ENCODE peak calls at places on chromosomes 6 and 20, in four cellular contexts. W is IMR-90, J is neuronal stem cell, X is H9. M is an unnamed sample.

GRCh38 chr6:154245542-154245941 is 111.1 kb downstream of the IPCEF1 start:
- DNase-seq in W (no peak), J (no peak), X (no peak), M (no peak)

GRCh38 chr6:1029196-1029595 is 282.7 kb upstream of the FOXQ1 start:
- DNase-seq in W (no peak), J (no peak), X (no peak), M (no peak)

GRCh38 chr6:56729719-56730118 is 87.0 kb upstream of the DST start:
- DNase-seq in W (peak), J (no peak), X (no peak), M (peak)

GRCh38 chr6:89611666-89612065 is 26.9 kb downstream of the LYRM2 start:
- DNase-seq in W (peak), J (no peak), X (no peak), M (no peak)

GRCh38 chr6:12009180-12009748 is 2.8 kb upstream of the HIVEP1 start:
- DNase-seq in W (no peak), J (no peak), X (no peak), M (no peak)

GRCh38 chr6:36657942-36658544 is 20.5 kb upstream of the CDKN1A start:
- DNase-seq in W (peak), J (no peak), X (no peak), M (no peak)

GRCh38 chr6:12245763-12246720 is 44.1 kb upstream of the EDN1 start:
- DNase-seq in W (peak), J (no peak), X (no peak), M (peak)

GRCh38 chr20:17794400-17794799 is 94.6 kb downstream of the BANF2 start:
- DNase-seq in W (no peak), J (no peak), X (no peak), M (no peak)

GRCh38 chr6:169935348-169935718 is 183.9 kb downstream of the ERMARD start:
- DNase-seq in W (no peak), J (no peak), X (no peak), M (no peak)

GRCh38 chr6:4291453-4292403 is 156.4 kb upstream of the ECI2 start:
- DNase-seq in W (peak), J (no peak), X (no peak), M (peak)

GRCh38 chr6:4289770-4290320 is 154.5 kb upstream of the ECI2 start:
- DNase-seq in W (no peak), J (no peak), X (no peak), M (no peak)

GRCh38 chr6:4282926-4283325 is 147.6 kb upstream of the ECI2 start:
- DNase-seq in W (no peak), J (no peak), X (no peak), M (no peak)

DNA sequence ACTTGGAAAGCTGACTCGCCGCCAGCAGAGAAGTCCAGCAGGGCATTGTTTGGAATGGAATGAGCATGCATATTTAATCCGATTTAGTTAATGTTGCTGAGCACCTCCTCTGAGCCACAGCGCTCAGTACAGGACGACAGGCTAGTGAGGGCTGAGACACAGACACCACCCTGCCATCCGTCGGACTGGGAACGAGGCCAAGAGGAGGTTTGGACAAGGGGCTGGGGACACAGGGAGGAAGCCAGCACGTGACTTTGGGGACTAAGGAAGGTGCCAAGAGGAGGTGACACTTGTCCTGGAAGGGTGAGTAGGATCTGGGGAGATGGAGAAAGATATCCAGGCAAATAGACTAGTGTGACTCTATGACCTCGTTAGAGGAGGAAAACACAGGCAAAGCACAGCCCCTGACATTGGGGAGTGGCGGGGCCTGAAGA is 152.5 kb upstream of the ECI2 start:
- DNase-seq in W (no peak), J (peak), X (no peak), M (no peak)
- H2AK5ac ChIP-seq in W (no peak), J (no peak), X (no peak), M (no peak)

DNA sequence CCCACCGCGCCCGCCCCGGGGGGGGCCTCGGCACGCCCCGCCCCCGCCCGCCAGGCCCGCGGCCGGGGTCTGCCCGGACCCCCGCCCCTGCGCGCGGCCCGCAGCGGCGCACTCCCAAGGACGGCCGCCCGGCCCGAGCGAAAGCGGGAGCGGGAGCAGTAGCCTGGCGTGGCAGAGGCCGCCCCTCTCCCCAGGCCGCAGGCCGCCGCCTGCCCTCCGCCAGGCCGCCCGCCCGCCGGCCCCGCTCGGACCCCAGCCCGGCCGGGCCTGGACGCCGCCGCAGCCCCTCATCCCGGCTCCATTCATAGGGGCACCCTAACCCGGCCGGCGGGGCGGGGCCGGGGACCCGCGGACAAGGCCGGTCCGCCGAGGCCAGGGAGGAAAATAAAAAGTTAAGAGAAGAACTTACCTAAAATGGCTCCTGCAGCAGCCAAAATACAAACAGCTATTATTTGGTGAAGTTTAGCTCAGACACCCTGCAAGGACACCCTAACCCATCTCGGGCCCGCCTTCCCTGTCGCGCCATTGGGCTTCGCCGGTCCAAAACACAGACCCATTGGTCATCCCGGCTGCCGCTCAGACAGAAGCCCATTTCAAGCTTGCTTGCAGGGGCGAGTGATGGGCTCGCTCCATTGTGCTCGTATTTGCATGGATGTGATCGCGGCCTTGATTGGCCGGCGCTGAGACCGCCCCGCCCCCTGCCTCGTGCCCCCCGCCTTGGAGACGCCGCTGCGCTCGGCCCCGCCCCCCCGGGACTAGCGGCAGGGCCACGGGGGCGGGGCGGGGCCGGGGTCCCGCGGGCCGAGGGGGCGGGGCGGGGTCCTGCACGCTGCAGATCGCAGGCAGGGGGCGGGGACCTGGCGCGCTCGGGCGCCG is at the start of gene CHD6:
- DNase-seq in W (peak), J (peak), X (peak), M (peak)
- H3K14ac ChIP-seq in W (no peak), J (peak), X (peak), M (peak)

DNA sequence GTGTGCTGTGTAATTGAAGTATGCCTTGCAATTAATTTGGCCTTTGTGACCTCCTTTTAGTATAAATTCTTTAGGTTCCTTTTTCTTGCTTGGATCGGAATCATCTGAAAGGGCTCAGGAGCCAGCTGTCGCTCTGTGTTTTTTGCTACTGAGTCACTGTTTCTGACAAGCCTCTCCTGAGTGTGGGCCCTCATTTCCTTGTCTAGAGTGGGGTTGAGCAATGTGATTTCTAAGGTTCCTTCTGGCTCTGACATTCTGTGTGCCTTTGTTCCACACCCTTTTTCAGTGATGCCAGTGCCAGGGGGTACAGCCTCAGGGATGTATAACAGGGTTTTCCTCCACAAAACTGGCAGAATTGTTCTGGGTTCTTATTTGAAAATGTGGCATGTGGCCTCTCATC is 26.5 kb downstream of the DAAM2 start:
- DNase-seq in W (peak), J (no peak), X (no peak), M (no peak)
- H2AK5ac ChIP-seq in W (peak), J (no peak), X (no peak), M (no peak)

GRCh38 chr6:96521625-96522468 is at the start of gene UFL1:
- DNase-seq in W (peak), J (peak), X (peak), M (peak)
- H3K14ac ChIP-seq in W (peak), J (no peak), X (peak), M (peak)

DNA sequence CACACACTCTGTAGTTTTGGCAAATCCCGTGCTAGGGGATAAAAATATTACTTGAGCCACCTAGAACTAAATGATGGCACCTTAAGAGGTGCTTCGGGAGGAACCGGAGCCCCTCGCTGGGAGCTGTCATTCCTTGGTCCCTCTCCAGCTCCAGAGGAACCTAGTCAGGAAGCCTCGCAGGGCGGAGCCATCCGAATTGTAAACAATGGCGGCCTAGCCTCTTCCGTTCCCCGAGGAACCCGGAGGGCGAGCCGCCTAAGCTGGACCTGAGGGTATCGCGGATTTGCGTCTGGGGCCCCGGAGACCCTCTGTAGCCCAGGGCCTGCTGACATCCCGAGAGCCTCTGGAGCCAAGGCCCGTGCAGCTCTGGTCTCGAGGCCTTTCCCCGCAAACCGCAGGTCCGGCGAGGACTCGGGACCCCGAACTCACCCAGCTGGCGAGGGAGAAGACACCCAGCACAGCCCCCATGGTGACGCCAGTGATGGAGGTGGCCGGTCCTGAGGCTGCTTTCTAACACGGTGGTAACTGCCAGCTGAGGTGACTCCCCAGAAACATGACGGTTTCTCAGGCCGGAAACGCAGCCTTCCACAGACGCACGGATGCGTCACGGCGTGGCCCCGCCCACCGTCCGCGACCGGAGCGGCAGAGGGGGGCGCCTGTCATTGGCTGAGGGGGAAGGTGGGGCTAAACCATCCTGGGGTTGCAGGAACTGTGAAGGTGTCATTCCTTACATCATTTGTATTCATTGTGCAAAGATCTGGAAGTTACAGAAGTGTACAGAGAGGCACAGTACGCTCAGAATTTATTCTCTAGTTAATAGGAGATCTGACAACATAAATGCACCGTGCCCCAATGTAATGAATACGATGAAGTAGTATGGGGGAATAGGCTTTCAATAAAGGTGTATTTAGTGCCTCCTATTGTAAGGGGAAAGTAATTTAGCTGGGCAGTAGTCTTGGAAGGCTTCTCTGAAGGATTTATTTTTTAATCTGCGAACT is at the start of gene SERINC3:
- DNase-seq in W (peak), J (peak), X (peak), M (peak)
- H2AK5ac ChIP-seq in W (peak), J (no peak), X (no peak), M (peak)

GRCh38 chr6:145815875-145816274 is 1.3 kb upstream of the FBXO30 start:
- DNase-seq in W (peak), J (no peak), X (no peak), M (no peak)

GRCh38 chr6:145814035-145814500 is 527 bp downstream of the FBXO30 start:
- DNase-seq in W (no peak), J (peak), X (peak), M (peak)

GRCh38 chr6:145813285-145814034 is 1.1 kb downstream of the FBXO30 start:
- DNase-seq in W (peak), J (no peak), X (no peak), M (peak)

GRCh38 chr6:145815351-145815772 is 767 bp upstream of the FBXO30 start:
- DNase-seq in W (peak), J (no peak), X (peak), M (peak)

DNA sequence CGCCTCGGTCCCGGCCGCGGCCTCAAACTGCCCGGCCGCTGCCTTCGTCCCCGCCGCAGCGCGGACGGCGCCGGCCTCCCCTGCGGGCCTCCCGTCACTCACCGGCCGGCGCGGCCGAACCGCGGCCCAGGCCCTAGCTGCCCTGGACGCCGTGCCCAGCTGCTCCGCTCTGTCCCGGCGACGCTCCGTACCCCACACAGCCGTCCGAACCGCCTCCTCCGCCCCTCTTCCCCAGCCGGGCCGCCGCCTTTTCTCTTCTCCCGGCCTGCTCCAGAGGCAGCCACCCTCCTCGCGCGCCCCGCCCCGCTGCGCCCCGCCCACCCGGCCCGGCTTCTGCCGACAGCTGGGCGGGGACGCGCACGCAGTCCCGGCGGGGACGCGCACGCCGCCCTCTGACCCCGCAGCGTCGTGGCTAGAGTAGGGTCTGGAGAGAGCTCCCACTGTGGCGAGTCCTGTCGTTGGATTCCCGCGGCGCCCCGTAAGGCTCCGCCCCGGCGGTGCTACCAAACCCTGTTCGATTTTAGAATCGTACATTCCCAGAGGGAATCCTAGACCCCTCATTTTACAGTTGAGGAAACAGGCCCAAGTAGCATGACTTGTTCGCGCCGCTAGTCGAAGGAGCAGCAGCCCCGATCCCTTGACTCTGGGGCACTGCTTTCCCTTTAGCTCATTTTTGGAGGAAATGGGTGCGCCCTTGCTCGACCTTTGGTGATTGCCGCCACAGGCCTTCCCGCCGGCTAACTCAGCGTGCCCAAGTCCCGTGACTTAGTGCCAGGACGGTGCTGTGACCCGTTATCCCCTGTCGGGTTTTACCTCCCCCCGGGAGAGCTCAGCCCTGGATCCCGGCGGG is at the start of gene FBXO30:
- DNase-seq in W (peak), J (peak), X (peak), M (peak)
- H3K14ac ChIP-seq in W (peak), J (peak), X (peak), M (peak)

DNA sequence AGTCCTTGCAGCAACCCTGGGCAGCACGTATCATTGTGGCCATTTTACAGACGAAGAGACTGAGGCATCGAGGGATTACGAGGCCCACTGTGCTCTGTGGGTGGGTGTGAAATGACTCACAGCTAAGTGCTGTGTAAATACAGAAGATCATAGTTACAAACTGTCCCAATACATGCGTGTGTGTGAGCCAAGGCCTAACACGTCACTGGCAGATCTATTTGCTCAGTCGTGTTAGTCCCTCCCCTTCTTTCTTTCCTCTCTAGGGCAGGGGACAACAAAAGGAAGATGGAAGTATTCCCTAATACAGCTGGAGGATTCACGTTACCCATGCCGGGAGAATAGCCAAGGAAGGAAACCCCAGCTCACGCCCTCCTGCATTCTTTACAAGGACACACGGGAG is 175.9 kb downstream of the CDC5L start:
- DNase-seq in W (peak), J (no peak), X (no peak), M (no peak)
- H2AK5ac ChIP-seq in W (no peak), J (peak), X (no peak), M (no peak)

GRCh38 chr6:166365806-166366205 is 16.9 kb downstream of the MPC1 start:
- DNase-seq in W (peak), J (no peak), X (no peak), M (no peak)

GRCh38 chr6:166365221-166365620 is 17.5 kb downstream of the MPC1 start:
- DNase-seq in W (peak), J (no peak), X (no peak), M (no peak)

GRCh38 chr6:166370489-166370888 is 12.3 kb downstream of the MPC1 start:
- DNase-seq in W (no peak), J (no peak), X (no peak), M (no peak)

GRCh38 chr6:166366921-166367320 is 15.8 kb downstream of the MPC1 start:
- DNase-seq in W (no peak), J (no peak), X (no peak), M (no peak)

DNA sequence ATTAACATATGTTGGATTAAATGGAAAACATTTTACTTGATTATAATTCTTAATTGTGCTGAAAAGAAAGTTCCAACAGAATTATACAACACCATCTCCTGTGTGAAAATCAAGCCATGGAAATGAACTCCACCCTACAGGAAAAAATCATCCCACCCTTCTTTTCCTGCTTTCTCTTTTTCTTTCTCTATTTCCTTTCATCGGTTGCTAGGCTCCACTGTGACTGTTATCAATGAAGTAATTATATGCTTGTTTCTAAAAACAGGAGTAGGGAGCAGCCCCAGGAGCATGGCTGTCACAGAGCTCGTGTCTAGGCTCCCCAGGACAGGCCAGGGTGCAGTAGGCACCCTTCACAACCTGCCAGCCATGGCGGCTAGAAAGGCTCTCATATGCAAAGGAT is 13.0 kb downstream of the MPC1 start:
- DNase-seq in W (no peak), J (no peak), X (no peak), M (no peak)
- H3K14ac ChIP-seq in W (no peak), J (no peak), X (no peak), M (no peak)

DNA sequence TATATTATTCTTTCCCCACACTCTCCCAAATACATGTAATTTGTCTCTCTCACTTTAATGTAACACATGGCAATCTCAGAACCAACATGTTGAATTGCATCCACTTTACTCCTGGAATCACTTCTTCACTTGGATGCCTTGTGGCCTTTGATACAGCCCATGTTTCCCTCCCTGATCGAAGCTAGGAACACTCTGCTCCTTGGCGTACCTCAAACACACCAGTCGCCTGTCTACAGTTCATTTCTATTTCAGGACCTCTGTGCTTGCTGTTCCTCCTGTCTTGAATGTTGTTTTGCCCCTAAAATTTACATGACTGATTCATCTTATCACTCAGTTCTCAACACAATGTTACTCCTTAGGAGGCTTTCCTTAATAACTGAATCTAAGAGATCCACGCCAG is 102.3 kb upstream of the VSTM2L start:
- DNase-seq in W (no peak), J (no peak), X (no peak), M (no peak)
- H2AK5ac ChIP-seq in W (no peak), J (no peak), X (no peak), M (no peak)